ENCODE peak calls at places on chromosomes 16 and 17, in six cellular contexts. One of them, this sample, is unnamed.

GRCh38 chr17:34542700-34543336 is 36.6 kb upstream of the TMEM132E start:
- DNase-seq in fibroblast of lung: peak; percentile 4
- DNase-seq in coronary artery: no peak
- DNase-seq in ovary: no peak
- DNase-seq in transverse colon: peak; percentile 25
- DNase-seq in GM20000: peak; percentile 42
- DNase-seq in this sample: peak; percentile 4

GRCh38 chr17:68701046-68701445 is 99.9 kb upstream of the FAM20A start:
- DNase-seq in fibroblast of lung: peak; percentile 61
- DNase-seq in coronary artery: no peak
- DNase-seq in ovary: no peak
- DNase-seq in transverse colon: no peak
- DNase-seq in GM20000: no peak
- DNase-seq in this sample: no peak

GRCh38 chr16:1662543-1662942 is 15.5 kb upstream of the JPT2 start:
- DNase-seq in fibroblast of lung: no peak
- DNase-seq in coronary artery: no peak
- DNase-seq in ovary: no peak
- DNase-seq in transverse colon: no peak
- DNase-seq in GM20000: no peak
- DNase-seq in this sample: no peak

GRCh38 chr16:84042308-84042878 is at the start of gene SLC38A8:
- DNase-seq in fibroblast of lung: no peak
- DNase-seq in coronary artery: no peak
- DNase-seq in ovary: no peak
- DNase-seq in transverse colon: no peak
- DNase-seq in GM20000: no peak
- DNase-seq in this sample: no peak

GRCh38 chr17:28982191-28982793 is 23.5 kb downstream of the SEZ6 start:
- DNase-seq in fibroblast of lung: peak; percentile 18
- DNase-seq in coronary artery: no peak
- DNase-seq in ovary: no peak
- DNase-seq in transverse colon: peak; percentile 16
- DNase-seq in GM20000: peak; percentile 73
- DNase-seq in this sample: peak; percentile 63

GRCh38 chr17:2064980-2065785 is 10.3 kb downstream of the HIC1 start:
- DNase-seq in fibroblast of lung: peak; percentile 81
- DNase-seq in coronary artery: no peak
- DNase-seq in ovary: peak; percentile 64
- DNase-seq in transverse colon: peak; percentile 46
- DNase-seq in GM20000: peak; percentile 75
- DNase-seq in this sample: peak; percentile 82

GRCh38 chr17:3890082-3890892 is 2.6 kb downstream of the CAMKK1 start:
- DNase-seq in fibroblast of lung: peak; percentile 92
- DNase-seq in coronary artery: peak; percentile 96
- DNase-seq in ovary: peak; percentile 78
- DNase-seq in transverse colon: peak; percentile 69
- DNase-seq in GM20000: no peak
- DNase-seq in this sample: peak; percentile 93

GRCh38 chr17:82029391-82029790 is 2.1 kb upstream of the RAC3 start:
- DNase-seq in fibroblast of lung: no peak
- DNase-seq in coronary artery: no peak
- DNase-seq in ovary: no peak
- DNase-seq in transverse colon: no peak
- DNase-seq in GM20000: no peak
- DNase-seq in this sample: no peak

GRCh38 chr17:35088911-35089845 is 25.7 kb upstream of the RFFL start:
- DNase-seq in fibroblast of lung: peak; percentile 68
- DNase-seq in coronary artery: peak; percentile 90
- DNase-seq in ovary: peak; percentile 93
- DNase-seq in transverse colon: peak; percentile 93
- DNase-seq in GM20000: peak; percentile 94
- DNase-seq in this sample: peak; percentile 73

GRCh38 chr17:2466936-2467335 is 44.8 kb downstream of the METTL16 start:
- DNase-seq in fibroblast of lung: no peak
- DNase-seq in coronary artery: no peak
- DNase-seq in ovary: no peak
- DNase-seq in transverse colon: no peak
- DNase-seq in GM20000: no peak
- DNase-seq in this sample: no peak

GRCh38 chr16:80994451-80994850 is 12.2 kb downstream of the CMC2 start:
- DNase-seq in fibroblast of lung: peak; percentile 55
- DNase-seq in coronary artery: no peak
- DNase-seq in ovary: no peak
- DNase-seq in transverse colon: no peak
- DNase-seq in GM20000: no peak
- DNase-seq in this sample: peak; percentile 43

GRCh38 chr17:7047566-7047965 is 3.7 kb upstream of the SLC16A11 start:
- DNase-seq in fibroblast of lung: no peak
- DNase-seq in coronary artery: no peak
- DNase-seq in ovary: no peak
- DNase-seq in transverse colon: no peak
- DNase-seq in GM20000: no peak
- DNase-seq in this sample: no peak

GRCh38 chr17:4620531-4621101 is 20.9 kb downstream of the ALOX15 start:
- DNase-seq in fibroblast of lung: no peak
- DNase-seq in coronary artery: no peak
- DNase-seq in ovary: no peak
- DNase-seq in transverse colon: no peak
- DNase-seq in GM20000: no peak
- DNase-seq in this sample: no peak

GRCh38 chr17:7004398-7005253 is 7.8 kb upstream of the RNASEK start:
- DNase-seq in fibroblast of lung: no peak
- DNase-seq in coronary artery: no peak
- DNase-seq in ovary: no peak
- DNase-seq in transverse colon: no peak
- DNase-seq in GM20000: peak; percentile 76
- DNase-seq in this sample: peak; percentile 53

GRCh38 chr17:49703557-49704277 is 4.0 kb downstream of the SLC35B1 start:
- DNase-seq in fibroblast of lung: peak; percentile 31
- DNase-seq in coronary artery: no peak
- DNase-seq in ovary: no peak
- DNase-seq in transverse colon: peak; percentile 16
- DNase-seq in GM20000: no peak
- DNase-seq in this sample: peak; percentile 40
- TF ChIP-seq CTCF in fibroblast of lung: peak; percentile 44
- TF ChIP-seq CTCF in coronary artery: peak; percentile 17
- TF ChIP-seq CTCF in ovary: no peak
- TF ChIP-seq CTCF in transverse colon: peak; percentile 10
- TF ChIP-seq CTCF in GM20000: peak; percentile 13
- TF ChIP-seq CTCF in this sample: peak; percentile 53

GRCh38 chr17:78771758-78772382 is 10.2 kb downstream of the CYTH1 start:
- DNase-seq in fibroblast of lung: no peak
- DNase-seq in coronary artery: no peak
- DNase-seq in ovary: no peak
- DNase-seq in transverse colon: no peak
- DNase-seq in GM20000: peak; percentile 52
- DNase-seq in this sample: no peak
- TF ChIP-seq CTCF in fibroblast of lung: no peak
- TF ChIP-seq CTCF in coronary artery: no peak
- TF ChIP-seq CTCF in ovary: no peak
- TF ChIP-seq CTCF in transverse colon: no peak
- TF ChIP-seq CTCF in GM20000: no peak
- TF ChIP-seq CTCF in this sample: no peak

GRCh38 chr17:57637668-57638010 is 107.5 kb downstream of the CCDC182 start:
- DNase-seq in fibroblast of lung: no peak
- DNase-seq in coronary artery: no peak
- DNase-seq in ovary: no peak
- DNase-seq in transverse colon: no peak
- DNase-seq in GM20000: no peak
- DNase-seq in this sample: no peak
- TF ChIP-seq CTCF in fibroblast of lung: no peak
- TF ChIP-seq CTCF in coronary artery: no peak
- TF ChIP-seq CTCF in ovary: no peak
- TF ChIP-seq CTCF in transverse colon: no peak
- TF ChIP-seq CTCF in GM20000: no peak
- TF ChIP-seq CTCF in this sample: no peak

GRCh38 chr17:43327834-43328420 is 70.9 kb upstream of the ARL4D start:
- DNase-seq in fibroblast of lung: no peak
- DNase-seq in coronary artery: no peak
- DNase-seq in ovary: no peak
- DNase-seq in transverse colon: no peak
- DNase-seq in GM20000: no peak
- DNase-seq in this sample: no peak

GRCh38 chr17:43327421-43327820 is 71.4 kb upstream of the ARL4D start:
- DNase-seq in fibroblast of lung: peak; percentile 23
- DNase-seq in coronary artery: no peak
- DNase-seq in ovary: no peak
- DNase-seq in transverse colon: no peak
- DNase-seq in GM20000: no peak
- DNase-seq in this sample: peak; percentile 17

GRCh38 chr17:43326490-43327275 is 72.1 kb upstream of the ARL4D start:
- DNase-seq in fibroblast of lung: no peak
- DNase-seq in coronary artery: no peak
- DNase-seq in ovary: no peak
- DNase-seq in transverse colon: no peak
- DNase-seq in GM20000: no peak
- DNase-seq in this sample: no peak

GRCh38 chr17:43328650-43329049 is 70.1 kb upstream of the ARL4D start:
- DNase-seq in fibroblast of lung: no peak
- DNase-seq in coronary artery: no peak
- DNase-seq in ovary: no peak
- DNase-seq in transverse colon: no peak
- DNase-seq in GM20000: no peak
- DNase-seq in this sample: no peak

DNA sequence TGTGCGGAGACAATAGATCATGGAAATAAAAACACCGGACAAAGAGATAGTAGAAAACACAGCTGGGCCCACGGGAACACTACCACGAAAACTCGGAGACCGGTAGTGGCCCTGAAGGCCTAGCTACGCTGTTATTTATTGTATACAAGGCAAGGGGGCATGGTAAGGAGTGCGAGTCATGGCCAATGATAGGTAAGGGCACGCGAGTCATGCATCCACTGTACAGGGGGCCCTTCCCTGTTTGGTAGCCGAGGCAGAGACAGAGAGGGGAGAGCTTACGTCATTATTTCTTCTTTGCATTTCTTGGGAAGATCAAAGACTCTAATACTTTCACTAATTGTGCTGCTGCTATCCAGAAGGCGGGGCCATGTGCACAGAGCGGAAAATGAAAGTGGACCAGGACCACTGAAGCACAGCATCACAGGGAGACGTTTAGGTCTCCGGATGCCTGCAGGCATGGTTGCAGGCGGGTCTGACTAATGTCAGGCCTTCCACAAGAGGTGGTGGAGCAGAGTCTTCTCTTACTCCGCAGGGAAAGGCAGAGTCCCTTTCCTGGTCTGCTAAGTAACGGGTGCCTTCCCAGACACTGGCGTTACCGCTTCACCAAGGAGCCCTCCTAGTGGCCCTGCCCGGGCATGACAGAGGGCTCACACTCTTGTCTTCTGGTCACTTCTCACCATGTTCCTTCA is 74.4 kb upstream of the ARL4D start:
- DNase-seq in fibroblast of lung: no peak
- DNase-seq in coronary artery: no peak
- DNase-seq in ovary: no peak
- DNase-seq in transverse colon: no peak
- DNase-seq in GM20000: peak; percentile 23
- DNase-seq in this sample: no peak
- TF ChIP-seq CTCF in fibroblast of lung: no peak
- TF ChIP-seq CTCF in coronary artery: no peak
- TF ChIP-seq CTCF in ovary: no peak
- TF ChIP-seq CTCF in transverse colon: no peak
- TF ChIP-seq CTCF in GM20000: no peak
- TF ChIP-seq CTCF in this sample: peak; percentile 11

GRCh38 chr17:80217703-80218362 is 2.3 kb downstream of the SGSH start:
- DNase-seq in fibroblast of lung: no peak
- DNase-seq in coronary artery: no peak
- DNase-seq in ovary: no peak
- DNase-seq in transverse colon: no peak
- DNase-seq in GM20000: no peak
- DNase-seq in this sample: no peak
- TF ChIP-seq CTCF in fibroblast of lung: no peak
- TF ChIP-seq CTCF in coronary artery: no peak
- TF ChIP-seq CTCF in ovary: no peak
- TF ChIP-seq CTCF in transverse colon: no peak
- TF ChIP-seq CTCF in GM20000: no peak
- TF ChIP-seq CTCF in this sample: no peak

DNA sequence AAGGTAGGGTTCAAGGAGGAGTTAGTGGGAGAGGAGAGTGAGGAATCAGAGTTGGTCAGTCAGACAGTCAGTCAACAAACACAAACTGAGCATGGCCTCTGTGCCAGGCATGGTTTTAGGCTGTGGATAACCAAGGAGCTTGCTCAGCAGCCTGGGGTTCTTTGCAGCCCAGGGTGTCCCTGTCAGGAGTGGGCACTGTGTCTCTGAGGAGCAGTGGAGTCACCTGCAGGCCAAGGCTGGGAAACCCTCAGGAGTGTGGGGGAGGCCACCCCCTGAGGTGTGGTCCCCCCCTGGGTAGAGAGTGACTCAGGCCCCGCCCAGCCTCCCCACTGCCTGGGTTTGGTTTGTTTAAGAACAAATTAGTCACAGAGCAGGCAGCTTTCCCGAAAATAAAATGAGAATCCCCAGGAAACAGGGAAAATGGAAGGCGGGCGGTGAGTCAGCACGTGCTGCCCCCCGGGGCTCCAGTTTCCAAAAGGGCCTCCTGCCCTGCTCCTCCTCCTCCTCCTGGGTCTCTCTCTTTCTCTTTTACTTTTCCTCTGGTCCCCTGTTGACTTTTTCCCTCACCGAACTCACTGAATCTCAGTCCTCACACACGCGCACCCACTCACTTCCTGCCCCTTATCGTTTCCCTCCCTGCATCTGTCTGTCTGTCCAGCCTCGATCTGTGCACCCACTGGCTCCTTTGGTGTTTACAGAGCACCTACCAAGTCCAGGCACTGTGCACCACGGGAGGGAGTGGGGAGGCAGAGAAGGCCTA is 44.3 kb downstream of the SOCS3 start:
- DNase-seq in fibroblast of lung: peak; percentile 90
- DNase-seq in coronary artery: peak; percentile 95
- DNase-seq in ovary: peak; percentile 91
- DNase-seq in transverse colon: peak; percentile 83
- DNase-seq in GM20000: peak; percentile 80
- DNase-seq in this sample: peak; percentile 98
- TF ChIP-seq CTCF in fibroblast of lung: no peak
- TF ChIP-seq CTCF in coronary artery: no peak
- TF ChIP-seq CTCF in ovary: peak; percentile 0
- TF ChIP-seq CTCF in transverse colon: no peak
- TF ChIP-seq CTCF in GM20000: no peak
- TF ChIP-seq CTCF in this sample: peak; percentile 7